ENCODE peak calls at places on chromosomes 12 and 14, in seven cellular contexts. J is coronary artery; V is NCI-H1105 treated with DMSO at 0.1 percent for 48 hours; F is NCI-H69; L is hypothalamus; N is activated CD4-positive, CD25-positive, alpha-beta regulatory T cell treated with anti-CD3 and anti-CD28 coated beads, Interleukin-2, amount 50 U/mL, for 16 hours; S is NCI-H2171. P is an unnamed sample.

GRCh38 chr12:26011099-26011498 is 52.6 kb downstream of the RASSF8 start:
- DNase-seq in V (no peak), S (no peak), L (no peak), J (no peak), N (no peak), F (no peak), P (no peak)

GRCh38 chr12:46436741-46437140 is 64.2 kb upstream of the SLC38A2 start:
- DNase-seq in F (no peak), N (no peak), J (no peak), L (no peak), S (no peak), V (no peak), P (no peak)

GRCh38 chr12:81942588-81942987 is 183.4 kb upstream of the PPFIA2 start:
- DNase-seq in L (no peak), J (no peak), F (no peak), S (no peak), N (no peak), V (no peak), P (no peak)

GRCh38 chr12:121916719-121917118 is 1.7 kb upstream of the CFAP251 start:
- DNase-seq in L (no peak), N (no peak), V (no peak), S (no peak), F (peak), J (no peak), P (no peak)

GRCh38 chr12:94427520-94428381 is 31.9 kb downstream of the CEP83 start:
- DNase-seq in N (no peak), V (peak), L (no peak), F (peak), J (no peak), S (peak), P (no peak)

GRCh38 chr12:120598674-120599463 is 17.7 kb upstream of the POP5 start:
- DNase-seq in V (no peak), L (no peak), F (no peak), N (no peak), J (no peak), S (no peak), P (no peak)

GRCh38 chr14:81970307-81970706 is 436.7 kb upstream of the SEL1L start:
- DNase-seq in J (no peak), N (no peak), F (no peak), V (no peak), L (no peak), S (no peak), P (no peak)

GRCh38 chr12:79691299-79692248 is 810 bp upstream of the PAWR start:
- DNase-seq in J (peak), V (peak), S (peak), N (no peak), L (no peak), F (peak), P (no peak)

GRCh38 chr14:91509083-91509877 is 830 bp downstream of the PPP4R3A start:
- DNase-seq in S (no peak), V (peak), F (peak), J (peak), N (no peak), L (no peak), P (peak)

GRCh38 chr12:72207094-72207493 is 65.1 kb upstream of the TRHDE start:
- DNase-seq in V (no peak), L (no peak), N (no peak), J (no peak), S (peak), F (peak), P (no peak)

GRCh38 chr14:100192250-100192671 is 32.8 kb upstream of the DEGS2 start:
- DNase-seq in F (no peak), V (no peak), S (no peak), N (no peak), J (no peak), L (no peak), P (no peak)

GRCh38 chr14:33847066-33847465 is 103.8 kb downstream of the EGLN3 start:
- DNase-seq in L (no peak), V (no peak), F (no peak), J (no peak), S (no peak), N (no peak), P (no peak)

GRCh38 chr12:124551268-124552144 is 15.9 kb downstream of the NCOR2 start:
- DNase-seq in N (no peak), L (no peak), V (peak), J (no peak), S (peak), F (peak), P (no peak)

GRCh38 chr12:83158613-83159207 is 472.0 kb downstream of the TMTC2 start:
- DNase-seq in J (no peak), F (no peak), S (no peak), L (no peak), V (no peak), N (no peak), P (no peak)